ENCODE peak calls at places on chromosomes 12 and 14, in six cellular contexts. H is upper lobe of right lung; T is thoracic aorta; O is CD8-positive, alpha-beta memory T cell; U is lung; E is SK-N-SH. W is an unnamed sample. For H3K36me3, the result is how much of the 10 kb centered on the place peaks cover.

GRCh38 chr12:108572166-108572790 is 9.9 kb downstream of the ISCU start:
- DNase-seq in H (no peak), T (no peak), O (no peak), U (peak), E (no peak), W (no peak)

GRCh38 chr12:124740691-124741137 is 123.0 kb downstream of the SCARB1 start:
- DNase-seq in H (no peak), T (no peak), O (no peak), U (no peak), E (no peak), W (peak)

GRCh38 chr14:91315844-91316267 is 71.4 kb upstream of the GPR68 start:
- DNase-seq in H (no peak), T (no peak), O (peak), U (no peak), E (no peak), W (no peak)

GRCh38 chr14:75724414-75725204 is 63.6 kb downstream of the TTLL5 start:
- DNase-seq in H (no peak), T (no peak), O (no peak), U (no peak), E (no peak), W (no peak)

GRCh38 chr14:34081126-34081575 is 130.3 kb upstream of the EGLN3 start:
- DNase-seq in H (no peak), T (no peak), O (no peak), U (no peak), E (no peak), W (no peak)

GRCh38 chr12:62221107-62221506 is 39.1 kb upstream of the USP15 start:
- DNase-seq in H (no peak), T (no peak), O (no peak), U (no peak), E (no peak), W (no peak)

GRCh38 chr12:25436206-25436912 is 116.7 kb downstream of the LMNTD1 start:
- DNase-seq in H (no peak), T (no peak), O (no peak), U (no peak), E (peak), W (peak)

GRCh38 chr14:98548071-98548686 is 723.8 kb downstream of the BCL11B start:
- DNase-seq in H (no peak), T (no peak), O (no peak), U (no peak), E (no peak), W (no peak)

GRCh38 chr12:115398311-115398781 is 714.4 kb upstream of the TBX3 start:
- DNase-seq in H (no peak), T (no peak), O (no peak), U (no peak), E (peak), W (no peak)

GRCh38 chr12:26113194-26113654 is 11.6 kb downstream of the BHLHE41 start:
- DNase-seq in H (no peak), T (no peak), O (no peak), U (no peak), E (no peak), W (peak)

GRCh38 chr12:4272976-4273650 is 449 bp upstream of the CCND2 start:
- DNase-seq in H (no peak), T (no peak), O (no peak), U (no peak), E (no peak), W (no peak)

GRCh38 chr12:110100315-110100970 is 23.7 kb upstream of the IFT81 start:
- DNase-seq in H (no peak), T (peak), O (peak), U (peak), E (peak), W (peak)

GRCh38 chr12:69835048-69835447 is 10.0 kb downstream of the MYRFL start:
- DNase-seq in H (no peak), T (no peak), O (no peak), U (peak), E (no peak), W (no peak)
- H3K36me3 ChIP-seq in H (under half), T (under half), O (under half), U (under half), E (under half), W (under half)

DNA sequence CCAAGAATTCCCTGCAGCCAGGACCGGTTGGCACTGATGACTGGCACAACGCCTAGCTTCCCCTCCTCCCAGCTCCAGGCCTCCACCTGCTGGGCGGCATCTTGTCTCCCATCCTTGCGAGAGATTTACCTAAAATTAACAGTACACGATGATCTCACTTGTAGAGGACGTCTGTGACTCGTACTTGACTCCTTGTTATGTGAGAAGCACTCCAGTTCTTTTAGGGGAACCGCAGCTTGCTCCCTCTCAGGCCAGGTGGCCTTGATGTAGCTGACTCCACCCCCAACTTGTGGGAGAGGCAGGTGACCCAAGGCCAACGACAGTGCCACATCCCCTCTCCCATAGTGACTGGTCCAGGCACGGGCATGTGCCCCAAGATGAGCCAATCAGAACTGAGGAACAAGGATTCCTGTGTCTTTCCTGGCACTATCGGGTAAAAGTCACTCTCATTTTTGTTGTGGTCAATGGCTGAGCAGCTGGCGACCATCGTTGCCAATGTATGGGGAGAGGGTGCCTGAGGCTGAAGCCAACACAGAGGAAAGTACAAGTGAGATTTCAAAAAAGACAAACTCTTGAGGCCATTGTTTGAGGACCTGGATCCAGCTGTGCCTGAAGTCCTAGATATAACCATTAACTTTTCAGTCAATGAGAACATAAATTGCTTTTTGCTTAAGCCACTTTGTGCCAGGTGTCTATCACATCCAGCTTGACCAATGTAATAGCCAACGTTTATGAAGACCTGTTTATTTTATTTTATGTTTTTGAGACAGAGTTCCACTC is 208.7 kb downstream of the RBM19 start:
- DNase-seq in H (no peak), T (no peak), O (no peak), U (no peak), E (no peak), W (no peak)
- H3K4me3 ChIP-seq in H (no peak), T (no peak), O (no peak), U (no peak), E (no peak), W (no peak)

GRCh38 chr12:57158186-57158585 is 10.8 kb upstream of the LRP1-AS start:
- DNase-seq in H (no peak), T (no peak), O (no peak), U (no peak), E (no peak), W (no peak)

GRCh38 chr12:57154804-57155434 is 7.5 kb upstream of the LRP1-AS start:
- DNase-seq in H (no peak), T (no peak), O (no peak), U (no peak), E (no peak), W (no peak)

GRCh38 chr12:57158665-57159064 is 11.2 kb upstream of the LRP1-AS start:
- DNase-seq in H (no peak), T (no peak), O (no peak), U (no peak), E (peak), W (no peak)

GRCh38 chr12:57157588-57158173 is 10.3 kb upstream of the LRP1-AS start:
- DNase-seq in H (peak), T (no peak), O (no peak), U (no peak), E (no peak), W (no peak)

GRCh38 chr12:57156701-57157403 is 9.4 kb upstream of the LRP1-AS start:
- DNase-seq in H (no peak), T (no peak), O (no peak), U (no peak), E (no peak), W (no peak)
- H3K36me3 ChIP-seq in H (half or more), T (half or more), O (under half), U (under half), E (half or more), W (half or more)

GRCh38 chr12:15527201-15527782 is 205.0 kb downstream of the PTPRO start:
- DNase-seq in H (peak), T (no peak), O (no peak), U (no peak), E (no peak), W (no peak)
- H3K4me3 ChIP-seq in H (no peak), T (no peak), O (no peak), U (no peak), E (no peak), W (no peak)

GRCh38 chr12:131738196-131738595 is 27.3 kb downstream of the SFSWAP start:
- DNase-seq in H (no peak), T (no peak), O (no peak), U (no peak), E (no peak), W (no peak)
- H3K36me3 ChIP-seq in H (half or more), T (half or more), O (under half), U (under half), E (half or more), W (half or more)